ENCODE peak calls at places on chromosomes 2 and 18, in five cellular contexts. One of them, this sample, is unnamed. For H3K36me3, the result is how much of the 10 kb centered on the place peaks cover.

GRCh38 chr2:27220091-27220490 is 2.9 kb downstream of the CAD start:
- DNase-seq in prostate gland: no peak
- DNase-seq in thyroid gland: no peak
- DNase-seq in right lobe of liver: peak
- DNase-seq in HCT116: no peak
- DNase-seq in this sample: no peak

GRCh38 chr2:27175330-27175729 is 26.5 kb downstream of the TCF23 start:
- DNase-seq in prostate gland: no peak
- DNase-seq in thyroid gland: peak
- DNase-seq in right lobe of liver: no peak
- DNase-seq in HCT116: no peak
- DNase-seq in this sample: no peak

GRCh38 chr2:25241452-25241851 is 73.1 kb upstream of the POMC start:
- DNase-seq in prostate gland: no peak
- DNase-seq in thyroid gland: no peak
- DNase-seq in right lobe of liver: no peak
- DNase-seq in HCT116: no peak
- DNase-seq in this sample: no peak

GRCh38 chr2:205929445-205930027 is 156.4 kb downstream of the INO80D start:
- DNase-seq in prostate gland: no peak
- DNase-seq in thyroid gland: no peak
- DNase-seq in right lobe of liver: peak
- DNase-seq in HCT116: no peak
- DNase-seq in this sample: no peak

GRCh38 chr2:186459009-186459408 is 27.1 kb upstream of the ZC3H15 start:
- DNase-seq in prostate gland: no peak
- DNase-seq in thyroid gland: no peak
- DNase-seq in right lobe of liver: no peak
- DNase-seq in HCT116: peak
- DNase-seq in this sample: no peak

GRCh38 chr18:62262050-62262449 is 63.1 kb upstream of the TNFRSF11A start:
- DNase-seq in prostate gland: no peak
- DNase-seq in thyroid gland: no peak
- DNase-seq in right lobe of liver: no peak
- DNase-seq in HCT116: no peak
- DNase-seq in this sample: no peak

GRCh38 chr2:207469380-207469779 is 60.4 kb upstream of the CREB1 start:
- DNase-seq in prostate gland: no peak
- DNase-seq in thyroid gland: no peak
- DNase-seq in right lobe of liver: no peak
- DNase-seq in HCT116: no peak
- DNase-seq in this sample: no peak

GRCh38 chr2:144137269-144137668 is 382.6 kb downstream of the ZEB2 start:
- DNase-seq in prostate gland: no peak
- DNase-seq in thyroid gland: no peak
- DNase-seq in right lobe of liver: no peak
- DNase-seq in HCT116: no peak
- DNase-seq in this sample: no peak

GRCh38 chr2:174337337-174338154 is 2.8 kb downstream of the SP9 start:
- DNase-seq in prostate gland: no peak
- DNase-seq in thyroid gland: peak
- DNase-seq in right lobe of liver: no peak
- DNase-seq in HCT116: no peak
- DNase-seq in this sample: peak

GRCh38 chr2:40242315-40242714 is 209.6 kb downstream of the SLC8A1 start:
- DNase-seq in prostate gland: no peak
- DNase-seq in thyroid gland: no peak
- DNase-seq in right lobe of liver: no peak
- DNase-seq in HCT116: no peak
- DNase-seq in this sample: no peak

GRCh38 chr2:147511491-147511948 is 333.3 kb upstream of the ACVR2A start:
- DNase-seq in prostate gland: no peak
- DNase-seq in thyroid gland: no peak
- DNase-seq in right lobe of liver: no peak
- DNase-seq in HCT116: no peak
- DNase-seq in this sample: no peak

GRCh38 chr18:35130236-35130635 is 89.0 kb downstream of the MAPRE2 start:
- DNase-seq in prostate gland: no peak
- DNase-seq in thyroid gland: no peak
- DNase-seq in right lobe of liver: no peak
- DNase-seq in HCT116: no peak
- DNase-seq in this sample: no peak

GRCh38 chr2:119119999-119120710 is 38.4 kb downstream of the C1QL2 start:
- DNase-seq in prostate gland: no peak
- DNase-seq in thyroid gland: no peak
- DNase-seq in right lobe of liver: no peak
- DNase-seq in HCT116: no peak
- DNase-seq in this sample: no peak

GRCh38 chr18:4004176-4004829 is 450.8 kb downstream of the DLGAP1 start:
- DNase-seq in prostate gland: no peak
- DNase-seq in thyroid gland: no peak
- DNase-seq in right lobe of liver: no peak
- DNase-seq in HCT116: peak
- DNase-seq in this sample: no peak

GRCh38 chr18:7908686-7909299 is 341.7 kb downstream of the PTPRM start:
- DNase-seq in prostate gland: no peak
- DNase-seq in thyroid gland: no peak
- DNase-seq in right lobe of liver: no peak
- DNase-seq in HCT116: no peak
- DNase-seq in this sample: no peak

GRCh38 chr18:63144748-63145147 is 174.8 kb downstream of the BCL2 start:
- DNase-seq in prostate gland: no peak
- DNase-seq in thyroid gland: no peak
- DNase-seq in right lobe of liver: no peak
- DNase-seq in HCT116: no peak
- DNase-seq in this sample: no peak

GRCh38 chr2:106863387-106863786 is 22.6 kb downstream of the ST6GAL2 start:
- DNase-seq in prostate gland: no peak
- DNase-seq in thyroid gland: no peak
- DNase-seq in right lobe of liver: no peak
- DNase-seq in HCT116: no peak
- DNase-seq in this sample: no peak

GRCh38 chr2:205889073-205889472 is 196.9 kb downstream of the INO80D start:
- DNase-seq in prostate gland: no peak
- DNase-seq in thyroid gland: no peak
- DNase-seq in right lobe of liver: no peak
- DNase-seq in HCT116: no peak
- DNase-seq in this sample: no peak

GRCh38 chr2:84925724-84926376 is 20.4 kb downstream of the TMSB10 start:
- DNase-seq in prostate gland: peak
- DNase-seq in thyroid gland: peak
- DNase-seq in right lobe of liver: peak
- DNase-seq in HCT116: peak
- DNase-seq in this sample: peak

GRCh38 chr2:240559271-240559670 is 886 bp upstream of the DUSP28 start:
- DNase-seq in prostate gland: no peak
- DNase-seq in thyroid gland: no peak
- DNase-seq in right lobe of liver: no peak
- DNase-seq in HCT116: no peak
- DNase-seq in this sample: no peak

GRCh38 chr2:240561325-240561971 is 1.3 kb downstream of the DUSP28 start:
- DNase-seq in prostate gland: peak
- DNase-seq in thyroid gland: no peak
- DNase-seq in right lobe of liver: no peak
- DNase-seq in HCT116: no peak
- DNase-seq in this sample: no peak

GRCh38 chr2:240560480-240561324 is 545 bp downstream of the DUSP28 start:
- DNase-seq in prostate gland: peak
- DNase-seq in thyroid gland: peak
- DNase-seq in right lobe of liver: peak
- DNase-seq in HCT116: peak
- DNase-seq in this sample: peak

GRCh38 chr2:240558229-240558885 is 569 bp upstream of the ANKMY1 start:
- DNase-seq in prostate gland: no peak
- DNase-seq in thyroid gland: no peak
- DNase-seq in right lobe of liver: peak
- DNase-seq in HCT116: no peak
- DNase-seq in this sample: no peak

GRCh38 chr2:240560084-240560479 is at the start of gene DUSP28:
- DNase-seq in prostate gland: peak
- DNase-seq in thyroid gland: peak
- DNase-seq in right lobe of liver: peak
- DNase-seq in HCT116: peak
- DNase-seq in this sample: peak
- TF ChIP-seq POLR2A in prostate gland: peak
- TF ChIP-seq POLR2A in thyroid gland: peak
- TF ChIP-seq POLR2A in right lobe of liver: peak
- TF ChIP-seq POLR2A in HCT116: peak
- TF ChIP-seq POLR2A in this sample: peak

GRCh38 chr2:113173563-113174368 is at the start of gene PSD4:
- DNase-seq in prostate gland: no peak
- DNase-seq in thyroid gland: peak
- DNase-seq in right lobe of liver: peak
- DNase-seq in HCT116: no peak
- DNase-seq in this sample: peak
- H3K4me3 ChIP-seq in prostate gland: peak
- H3K4me3 ChIP-seq in thyroid gland: no peak
- H3K4me3 ChIP-seq in right lobe of liver: peak
- H3K4me3 ChIP-seq in HCT116: no peak
- H3K4me3 ChIP-seq in this sample: peak

GRCh38 chr2:37142546-37142945 is 14.2 kb downstream of the EIF2AK2 start:
- DNase-seq in prostate gland: no peak
- DNase-seq in thyroid gland: no peak
- DNase-seq in right lobe of liver: no peak
- DNase-seq in HCT116: no peak
- DNase-seq in this sample: no peak
- H3K36me3 ChIP-seq in prostate gland: under half
- H3K36me3 ChIP-seq in thyroid gland: under half
- H3K36me3 ChIP-seq in right lobe of liver: under half
- H3K36me3 ChIP-seq in HCT116: under half
- H3K36me3 ChIP-seq in this sample: under half

GRCh38 chr18:23250893-23251656 is 115.8 kb downstream of the CABLES1 start:
- DNase-seq in prostate gland: no peak
- DNase-seq in thyroid gland: peak
- DNase-seq in right lobe of liver: no peak
- DNase-seq in HCT116: no peak
- DNase-seq in this sample: no peak

GRCh38 chr18:23247896-23248295 is 112.6 kb downstream of the CABLES1 start:
- DNase-seq in prostate gland: no peak
- DNase-seq in thyroid gland: no peak
- DNase-seq in right lobe of liver: no peak
- DNase-seq in HCT116: no peak
- DNase-seq in this sample: no peak

GRCh38 chr18:23247363-23247762 is 112.1 kb downstream of the CABLES1 start:
- DNase-seq in prostate gland: no peak
- DNase-seq in thyroid gland: no peak
- DNase-seq in right lobe of liver: no peak
- DNase-seq in HCT116: no peak
- DNase-seq in this sample: no peak

GRCh38 chr18:23249348-23249747 is 114.1 kb downstream of the CABLES1 start:
- DNase-seq in prostate gland: no peak
- DNase-seq in thyroid gland: no peak
- DNase-seq in right lobe of liver: no peak
- DNase-seq in HCT116: no peak
- DNase-seq in this sample: no peak

GRCh38 chr18:23248826-23249225 is 113.5 kb downstream of the CABLES1 start:
- DNase-seq in prostate gland: no peak
- DNase-seq in thyroid gland: no peak
- DNase-seq in right lobe of liver: no peak
- DNase-seq in HCT116: no peak
- DNase-seq in this sample: no peak
- TF ChIP-seq POLR2A in prostate gland: no peak
- TF ChIP-seq POLR2A in thyroid gland: no peak
- TF ChIP-seq POLR2A in right lobe of liver: no peak
- TF ChIP-seq POLR2A in HCT116: no peak
- TF ChIP-seq POLR2A in this sample: no peak

GRCh38 chr2:192060161-192060560 is 134.6 kb downstream of the TMEFF2 start:
- DNase-seq in prostate gland: no peak
- DNase-seq in thyroid gland: no peak
- DNase-seq in right lobe of liver: no peak
- DNase-seq in HCT116: no peak
- DNase-seq in this sample: no peak

GRCh38 chr2:192067631-192068030 is 127.1 kb downstream of the TMEFF2 start:
- DNase-seq in prostate gland: no peak
- DNase-seq in thyroid gland: no peak
- DNase-seq in right lobe of liver: no peak
- DNase-seq in HCT116: no peak
- DNase-seq in this sample: no peak

GRCh38 chr2:192068966-192069365 is 125.8 kb downstream of the TMEFF2 start:
- DNase-seq in prostate gland: no peak
- DNase-seq in thyroid gland: no peak
- DNase-seq in right lobe of liver: no peak
- DNase-seq in HCT116: no peak
- DNase-seq in this sample: no peak

GRCh38 chr2:192069417-192069816 is 125.3 kb downstream of the TMEFF2 start:
- DNase-seq in prostate gland: no peak
- DNase-seq in thyroid gland: no peak
- DNase-seq in right lobe of liver: no peak
- DNase-seq in HCT116: no peak
- DNase-seq in this sample: no peak

DNA sequence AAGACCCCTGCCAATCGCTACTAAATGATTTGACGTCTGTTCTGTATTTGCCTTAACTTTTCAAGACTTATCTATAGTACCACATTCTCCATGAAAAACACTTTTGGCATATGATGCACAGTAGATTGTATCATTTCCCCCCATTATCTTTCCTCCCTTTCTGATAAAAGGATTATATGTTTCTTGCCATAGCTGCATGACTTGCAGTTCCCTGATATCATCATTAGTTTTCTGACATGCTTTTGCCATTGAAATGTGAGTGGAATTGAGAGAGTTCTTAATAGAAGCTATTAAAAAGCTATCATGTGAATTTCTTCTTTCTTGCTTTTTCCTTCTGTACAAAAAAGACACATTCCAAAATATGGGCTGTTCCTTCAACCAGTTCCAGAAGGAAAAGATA is 130.3 kb downstream of the TMEFF2 start:
- DNase-seq in prostate gland: no peak
- DNase-seq in thyroid gland: no peak
- DNase-seq in right lobe of liver: no peak
- DNase-seq in HCT116: no peak
- DNase-seq in this sample: no peak
- H3K4me3 ChIP-seq in prostate gland: no peak
- H3K4me3 ChIP-seq in thyroid gland: no peak
- H3K4me3 ChIP-seq in right lobe of liver: no peak
- H3K4me3 ChIP-seq in HCT116: no peak
- H3K4me3 ChIP-seq in this sample: no peak

DNA sequence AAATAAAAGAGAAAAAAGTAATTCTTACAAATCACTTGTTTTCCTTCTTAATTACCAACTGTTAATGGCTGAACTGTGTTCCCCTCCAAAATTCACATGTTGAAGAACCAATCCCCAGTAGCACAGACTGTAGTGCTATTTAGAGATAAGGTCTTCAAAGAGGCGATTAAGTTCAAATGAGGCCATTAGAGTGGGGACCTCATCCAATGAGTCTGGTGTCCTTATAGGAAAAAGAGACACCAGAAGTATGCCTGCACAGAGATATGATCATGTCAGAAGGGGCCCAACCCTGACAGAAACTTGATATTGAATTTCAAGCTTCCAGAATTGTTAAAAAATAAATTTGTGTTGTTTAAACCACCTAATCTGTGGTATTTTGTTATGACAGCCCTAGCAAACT is 89.8 kb downstream of the MEMO1 start:
- DNase-seq in prostate gland: no peak
- DNase-seq in thyroid gland: no peak
- DNase-seq in right lobe of liver: no peak
- DNase-seq in HCT116: no peak
- DNase-seq in this sample: no peak
- H3K36me3 ChIP-seq in prostate gland: under half
- H3K36me3 ChIP-seq in thyroid gland: under half
- H3K36me3 ChIP-seq in right lobe of liver: under half
- H3K36me3 ChIP-seq in HCT116: under half
- H3K36me3 ChIP-seq in this sample: half or more